ENCODE peak calls at places on chromosomes 6 and 20, in ten cellular contexts. V is HT1080; M is A549; W is lower lobe of right lung; X is non-pigmented ciliary epithelial cell; Z is RPMI8226; G is HEK293T; J is HCT116; A is stimulated activated CD4-positive, alpha-beta T cell treated with anti-CD3 and anti-CD28 coated beads, Interleukin-15, amount 100 ng/mL, for 1 hour; T is ascending aorta. Y is an unnamed sample.

GRCh38 chr6:30814137-30815084 is 69.9 kb upstream of the DDR1 start:
- DNase-seq in V (peak), M (peak), W (no peak), X (peak), Z (peak), G (no peak), J (peak), A (no peak), T (no peak), Y (no peak)

GRCh38 chr6:30926644-30927043 is 5.3 kb downstream of the SFTA2 start:
- DNase-seq in V (no peak), M (no peak), W (peak), X (no peak), Z (no peak), G (no peak), J (no peak), A (no peak), T (no peak), Y (no peak)

GRCh38 chr6:22045261-22045912 is 251.4 kb downstream of the PRL start:
- DNase-seq in V (no peak), M (no peak), W (no peak), X (no peak), Z (no peak), G (no peak), J (no peak), A (no peak), T (no peak), Y (no peak)

GRCh38 chr6:14730654-14731053 is 515.2 kb upstream of the JARID2 start:
- DNase-seq in V (no peak), M (no peak), W (no peak), X (no peak), Z (no peak), G (no peak), J (no peak), A (no peak), T (no peak), Y (no peak)

GRCh38 chr6:170076466-170077165 is 214.3 kb downstream of the DLL1 start:
- DNase-seq in V (no peak), M (no peak), W (peak), X (no peak), Z (no peak), G (no peak), J (no peak), A (no peak), T (no peak), Y (no peak)

GRCh38 chr20:62354811-62355341 is 12.2 kb downstream of the LAMA5 start:
- DNase-seq in V (no peak), M (no peak), W (no peak), X (no peak), Z (no peak), G (no peak), J (no peak), A (no peak), T (no peak), Y (no peak)

GRCh38 chr6:2081155-2082138 is 164.0 kb downstream of the GMDS start:
- DNase-seq in V (no peak), M (no peak), W (no peak), X (no peak), Z (no peak), G (no peak), J (no peak), A (no peak), T (no peak), Y (no peak)

GRCh38 chr6:41191569-41191968 is 9.4 kb downstream of the TREML2 start:
- DNase-seq in V (peak), M (peak), W (peak), X (no peak), Z (peak), G (peak), J (peak), A (peak), T (no peak), Y (no peak)

GRCh38 chr6:38573800-38574395 is 65.8 kb downstream of the BTBD9 start:
- DNase-seq in V (no peak), M (no peak), W (no peak), X (no peak), Z (no peak), G (no peak), J (no peak), A (no peak), T (no peak), Y (no peak)